ENCODE peak calls at places on chromosomes 5 and 9, in ten cellular contexts. One of them, this sample, is unnamed.

GRCh38 chr9:75389096-75389495 is 300.8 kb downstream of the OSTF1 start:
- DNase-seq in fibroblast of lung: no peak
- DNase-seq in A549: no peak
- DNase-seq in transverse colon: no peak
- DNase-seq in CD4-positive, alpha-beta T cell: no peak
- DNase-seq in bronchial epithelial cell: no peak
- DNase-seq in heart left ventricle: no peak
- DNase-seq in endothelial cell: no peak
- DNase-seq in nephron progenitor cell: no peak
- DNase-seq in IMR-90: no peak
- DNase-seq in this sample: no peak

GRCh38 chr5:135718151-135718550 is 116.3 kb upstream of the SLC25A48 start:
- DNase-seq in fibroblast of lung: no peak
- DNase-seq in A549: peak
- DNase-seq in transverse colon: no peak
- DNase-seq in CD4-positive, alpha-beta T cell: no peak
- DNase-seq in bronchial epithelial cell: peak
- DNase-seq in heart left ventricle: no peak
- DNase-seq in endothelial cell: no peak
- DNase-seq in nephron progenitor cell: no peak
- DNase-seq in IMR-90: peak
- DNase-seq in this sample: no peak

GRCh38 chr9:30972654-30973053 is 1411.8 kb upstream of the ACO1 start:
- DNase-seq in fibroblast of lung: no peak
- DNase-seq in A549: no peak
- DNase-seq in transverse colon: no peak
- DNase-seq in CD4-positive, alpha-beta T cell: no peak
- DNase-seq in bronchial epithelial cell: no peak
- DNase-seq in heart left ventricle: no peak
- DNase-seq in endothelial cell: no peak
- DNase-seq in nephron progenitor cell: no peak
- DNase-seq in IMR-90: no peak
- DNase-seq in this sample: no peak

GRCh38 chr9:34555002-34555348 is 32.2 kb upstream of the ENHO start:
- DNase-seq in fibroblast of lung: no peak
- DNase-seq in A549: no peak
- DNase-seq in transverse colon: no peak
- DNase-seq in CD4-positive, alpha-beta T cell: no peak
- DNase-seq in bronchial epithelial cell: no peak
- DNase-seq in heart left ventricle: no peak
- DNase-seq in endothelial cell: no peak
- DNase-seq in nephron progenitor cell: peak
- DNase-seq in IMR-90: no peak
- DNase-seq in this sample: no peak

GRCh38 chr5:124867064-124867707 is 120.7 kb upstream of the ZNF608 start:
- DNase-seq in fibroblast of lung: no peak
- DNase-seq in A549: no peak
- DNase-seq in transverse colon: no peak
- DNase-seq in CD4-positive, alpha-beta T cell: no peak
- DNase-seq in bronchial epithelial cell: peak
- DNase-seq in heart left ventricle: no peak
- DNase-seq in endothelial cell: no peak
- DNase-seq in nephron progenitor cell: no peak
- DNase-seq in IMR-90: peak
- DNase-seq in this sample: no peak

GRCh38 chr5:178872302-178872701 is 12.5 kb downstream of the ZNF354B start:
- DNase-seq in fibroblast of lung: no peak
- DNase-seq in A549: no peak
- DNase-seq in transverse colon: no peak
- DNase-seq in CD4-positive, alpha-beta T cell: no peak
- DNase-seq in bronchial epithelial cell: no peak
- DNase-seq in heart left ventricle: no peak
- DNase-seq in endothelial cell: no peak
- DNase-seq in nephron progenitor cell: no peak
- DNase-seq in IMR-90: no peak
- DNase-seq in this sample: no peak

GRCh38 chr5:139684881-139685749 is 37.0 kb downstream of the CXXC5 start:
- DNase-seq in fibroblast of lung: no peak
- DNase-seq in A549: no peak
- DNase-seq in transverse colon: no peak
- DNase-seq in CD4-positive, alpha-beta T cell: no peak
- DNase-seq in bronchial epithelial cell: no peak
- DNase-seq in heart left ventricle: no peak
- DNase-seq in endothelial cell: no peak
- DNase-seq in nephron progenitor cell: no peak
- DNase-seq in IMR-90: no peak
- DNase-seq in this sample: no peak

GRCh38 chr9:131813116-131813515 is 73.2 kb upstream of the RAPGEF1 start:
- DNase-seq in fibroblast of lung: peak
- DNase-seq in A549: no peak
- DNase-seq in transverse colon: no peak
- DNase-seq in CD4-positive, alpha-beta T cell: no peak
- DNase-seq in bronchial epithelial cell: no peak
- DNase-seq in heart left ventricle: no peak
- DNase-seq in endothelial cell: no peak
- DNase-seq in nephron progenitor cell: no peak
- DNase-seq in IMR-90: peak
- DNase-seq in this sample: no peak

GRCh38 chr5:61496406-61497307 is 164.6 kb downstream of the ZSWIM6 start:
- DNase-seq in fibroblast of lung: peak
- DNase-seq in A549: no peak
- DNase-seq in transverse colon: no peak
- DNase-seq in CD4-positive, alpha-beta T cell: no peak
- DNase-seq in bronchial epithelial cell: no peak
- DNase-seq in heart left ventricle: no peak
- DNase-seq in endothelial cell: no peak
- DNase-seq in nephron progenitor cell: no peak
- DNase-seq in IMR-90: no peak
- DNase-seq in this sample: no peak

GRCh38 chr5:53501054-53501453 is 20.6 kb downstream of the FST start:
- DNase-seq in fibroblast of lung: no peak
- DNase-seq in A549: no peak
- DNase-seq in transverse colon: no peak
- DNase-seq in CD4-positive, alpha-beta T cell: no peak
- DNase-seq in bronchial epithelial cell: no peak
- DNase-seq in heart left ventricle: no peak
- DNase-seq in endothelial cell: no peak
- DNase-seq in nephron progenitor cell: no peak
- DNase-seq in IMR-90: no peak
- DNase-seq in this sample: no peak

GRCh38 chr5:57834829-57835554 is 352.4 kb upstream of the ACTBL2 start:
- DNase-seq in fibroblast of lung: peak
- DNase-seq in A549: peak
- DNase-seq in transverse colon: no peak
- DNase-seq in CD4-positive, alpha-beta T cell: no peak
- DNase-seq in bronchial epithelial cell: peak
- DNase-seq in heart left ventricle: no peak
- DNase-seq in endothelial cell: peak
- DNase-seq in nephron progenitor cell: peak
- DNase-seq in IMR-90: peak
- DNase-seq in this sample: no peak

GRCh38 chr5:137248476-137248970 is 250.6 kb downstream of the SPOCK1 start:
- DNase-seq in fibroblast of lung: no peak
- DNase-seq in A549: no peak
- DNase-seq in transverse colon: no peak
- DNase-seq in CD4-positive, alpha-beta T cell: no peak
- DNase-seq in bronchial epithelial cell: peak
- DNase-seq in heart left ventricle: no peak
- DNase-seq in endothelial cell: no peak
- DNase-seq in nephron progenitor cell: no peak
- DNase-seq in IMR-90: no peak
- DNase-seq in this sample: no peak

GRCh38 chr5:93894471-93895354 is 153.3 kb upstream of the POU5F2 start:
- DNase-seq in fibroblast of lung: peak
- DNase-seq in A549: peak
- DNase-seq in transverse colon: no peak
- DNase-seq in CD4-positive, alpha-beta T cell: no peak
- DNase-seq in bronchial epithelial cell: peak
- DNase-seq in heart left ventricle: no peak
- DNase-seq in endothelial cell: no peak
- DNase-seq in nephron progenitor cell: no peak
- DNase-seq in IMR-90: peak
- DNase-seq in this sample: no peak
- TF ChIP-seq CTCF in fibroblast of lung: peak
- TF ChIP-seq CTCF in A549: peak
- TF ChIP-seq CTCF in transverse colon: no peak
- TF ChIP-seq CTCF in CD4-positive, alpha-beta T cell: no peak
- TF ChIP-seq CTCF in bronchial epithelial cell: peak
- TF ChIP-seq CTCF in heart left ventricle: no peak
- TF ChIP-seq CTCF in endothelial cell: no peak
- TF ChIP-seq CTCF in nephron progenitor cell: peak
- TF ChIP-seq CTCF in IMR-90: peak
- TF ChIP-seq CTCF in this sample: no peak

GRCh38 chr5:141647851-141648250 is 3.4 kb downstream of the FCHSD1 start:
- DNase-seq in fibroblast of lung: no peak
- DNase-seq in A549: no peak
- DNase-seq in transverse colon: no peak
- DNase-seq in CD4-positive, alpha-beta T cell: no peak
- DNase-seq in bronchial epithelial cell: no peak
- DNase-seq in heart left ventricle: no peak
- DNase-seq in endothelial cell: no peak
- DNase-seq in nephron progenitor cell: no peak
- DNase-seq in IMR-90: no peak
- DNase-seq in this sample: no peak

GRCh38 chr5:141649972-141650371 is 1.2 kb downstream of the FCHSD1 start:
- DNase-seq in fibroblast of lung: no peak
- DNase-seq in A549: no peak
- DNase-seq in transverse colon: no peak
- DNase-seq in CD4-positive, alpha-beta T cell: no peak
- DNase-seq in bronchial epithelial cell: no peak
- DNase-seq in heart left ventricle: no peak
- DNase-seq in endothelial cell: no peak
- DNase-seq in nephron progenitor cell: no peak
- DNase-seq in IMR-90: no peak
- DNase-seq in this sample: no peak

GRCh38 chr5:141647242-141647641 is 4.0 kb downstream of the FCHSD1 start:
- DNase-seq in fibroblast of lung: no peak
- DNase-seq in A549: no peak
- DNase-seq in transverse colon: no peak
- DNase-seq in CD4-positive, alpha-beta T cell: no peak
- DNase-seq in bronchial epithelial cell: no peak
- DNase-seq in heart left ventricle: no peak
- DNase-seq in endothelial cell: no peak
- DNase-seq in nephron progenitor cell: no peak
- DNase-seq in IMR-90: no peak
- DNase-seq in this sample: no peak

GRCh38 chr5:141649056-141649688 is 2.0 kb downstream of the FCHSD1 start:
- DNase-seq in fibroblast of lung: no peak
- DNase-seq in A549: no peak
- DNase-seq in transverse colon: no peak
- DNase-seq in CD4-positive, alpha-beta T cell: no peak
- DNase-seq in bronchial epithelial cell: no peak
- DNase-seq in heart left ventricle: no peak
- DNase-seq in endothelial cell: no peak
- DNase-seq in nephron progenitor cell: no peak
- DNase-seq in IMR-90: no peak
- DNase-seq in this sample: no peak

DNA sequence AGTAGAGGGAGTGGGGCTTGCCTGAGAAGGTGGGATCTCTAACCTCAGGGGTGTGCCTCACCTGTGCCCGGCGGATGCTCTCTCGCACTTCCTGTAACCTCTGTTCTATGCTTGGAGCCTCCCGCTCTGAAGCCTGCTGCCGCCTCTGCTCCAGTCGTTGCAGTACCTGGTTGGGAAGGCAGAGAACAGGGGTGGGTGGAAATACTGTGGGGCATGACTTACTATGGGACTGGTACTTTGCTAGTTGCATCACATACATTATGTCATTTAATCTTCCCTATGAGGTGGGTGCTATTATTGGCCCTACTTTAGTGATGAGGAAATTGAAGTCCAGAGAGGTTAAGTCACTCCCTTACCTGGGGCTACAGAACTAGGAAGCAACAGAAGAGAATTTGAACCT is 5.2 kb downstream of the FCHSD1 start:
- DNase-seq in fibroblast of lung: no peak
- DNase-seq in A549: no peak
- DNase-seq in transverse colon: no peak
- DNase-seq in CD4-positive, alpha-beta T cell: no peak
- DNase-seq in bronchial epithelial cell: peak
- DNase-seq in heart left ventricle: no peak
- DNase-seq in endothelial cell: no peak
- DNase-seq in nephron progenitor cell: no peak
- DNase-seq in IMR-90: no peak
- DNase-seq in this sample: no peak
- TF ChIP-seq CTCF in fibroblast of lung: no peak
- TF ChIP-seq CTCF in A549: no peak
- TF ChIP-seq CTCF in transverse colon: no peak
- TF ChIP-seq CTCF in CD4-positive, alpha-beta T cell: no peak
- TF ChIP-seq CTCF in bronchial epithelial cell: no peak
- TF ChIP-seq CTCF in heart left ventricle: no peak
- TF ChIP-seq CTCF in endothelial cell: no peak
- TF ChIP-seq CTCF in nephron progenitor cell: no peak
- TF ChIP-seq CTCF in IMR-90: no peak
- TF ChIP-seq CTCF in this sample: no peak

GRCh38 chr5:6371079-6371810 is 7.1 kb downstream of the MED10 start:
- DNase-seq in fibroblast of lung: no peak
- DNase-seq in A549: no peak
- DNase-seq in transverse colon: no peak
- DNase-seq in CD4-positive, alpha-beta T cell: no peak
- DNase-seq in bronchial epithelial cell: no peak
- DNase-seq in heart left ventricle: no peak
- DNase-seq in endothelial cell: no peak
- DNase-seq in nephron progenitor cell: no peak
- DNase-seq in IMR-90: no peak
- DNase-seq in this sample: no peak
- TF ChIP-seq CTCF in fibroblast of lung: no peak
- TF ChIP-seq CTCF in A549: no peak
- TF ChIP-seq CTCF in transverse colon: no peak
- TF ChIP-seq CTCF in CD4-positive, alpha-beta T cell: no peak
- TF ChIP-seq CTCF in bronchial epithelial cell: no peak
- TF ChIP-seq CTCF in heart left ventricle: no peak
- TF ChIP-seq CTCF in endothelial cell: no peak
- TF ChIP-seq CTCF in nephron progenitor cell: no peak
- TF ChIP-seq CTCF in IMR-90: no peak
- TF ChIP-seq CTCF in this sample: no peak

DNA sequence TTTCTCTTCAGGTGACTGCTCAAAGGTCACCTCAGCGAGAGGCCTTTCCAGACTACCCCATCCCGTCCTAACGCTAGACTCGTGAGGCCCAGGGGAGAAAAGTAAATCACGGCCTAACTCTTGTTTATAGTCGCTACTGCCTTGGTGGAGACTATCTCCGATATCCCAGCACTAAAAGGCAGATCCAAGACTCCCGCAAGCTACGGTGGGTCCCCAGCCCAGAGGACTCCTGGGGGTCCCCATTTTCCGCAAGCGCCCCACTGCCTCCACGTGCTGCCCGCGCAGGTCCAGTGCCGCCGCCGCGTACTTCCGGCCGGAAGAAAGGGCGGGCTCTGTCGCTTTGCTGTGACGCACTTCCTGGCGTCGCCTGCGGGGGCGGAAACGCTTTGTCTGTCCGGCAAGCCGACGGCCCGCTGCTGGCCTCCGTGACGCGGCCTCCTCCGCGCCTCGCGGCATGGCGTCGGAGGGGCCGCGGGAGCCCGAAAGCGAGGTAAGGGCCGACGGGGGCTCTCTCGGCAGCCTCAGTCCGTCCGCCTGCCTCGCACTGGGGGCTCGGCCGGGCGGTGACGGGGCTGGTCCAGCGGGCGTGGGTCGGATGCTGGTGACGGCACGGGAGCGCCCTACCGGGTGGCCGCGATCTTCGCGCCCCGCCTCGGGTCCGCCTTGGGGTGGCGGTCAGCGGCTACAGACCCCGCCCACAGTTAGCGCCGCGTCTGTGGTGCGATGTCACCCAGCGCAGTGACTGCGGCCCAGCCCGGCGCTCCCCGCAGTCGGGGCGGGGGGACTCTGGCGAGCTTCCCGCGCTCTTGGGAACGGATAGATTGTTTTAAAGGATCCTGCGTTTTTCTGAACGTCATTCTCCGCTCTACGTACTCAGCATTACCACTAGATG is at the start of gene SECISBP2:
- DNase-seq in fibroblast of lung: peak
- DNase-seq in A549: peak
- DNase-seq in transverse colon: peak
- DNase-seq in CD4-positive, alpha-beta T cell: peak
- DNase-seq in bronchial epithelial cell: peak
- DNase-seq in heart left ventricle: peak
- DNase-seq in endothelial cell: peak
- DNase-seq in nephron progenitor cell: peak
- DNase-seq in IMR-90: peak
- DNase-seq in this sample: peak
- TF ChIP-seq CTCF in fibroblast of lung: peak
- TF ChIP-seq CTCF in A549: peak
- TF ChIP-seq CTCF in transverse colon: peak
- TF ChIP-seq CTCF in CD4-positive, alpha-beta T cell: no peak
- TF ChIP-seq CTCF in bronchial epithelial cell: peak
- TF ChIP-seq CTCF in heart left ventricle: peak
- TF ChIP-seq CTCF in endothelial cell: peak
- TF ChIP-seq CTCF in nephron progenitor cell: no peak
- TF ChIP-seq CTCF in IMR-90: peak
- TF ChIP-seq CTCF in this sample: peak

This sample was measured in mesothelial cell of epicardium.